ENCODE peak calls at places on chromosomes 4 and X, in six cellular contexts. H is PC-3, X is epithelial cell of esophagus, R is fibroblast of mammary gland, O is choroid plexus epithelial cell, Z is fibroblast of pulmonary artery. K is an unnamed sample.

GRCh38 chr4:88981993-88982392 is 75.0 kb downstream of the FAM13A start:
- DNase-seq in H (no peak), X (no peak), R (no peak), O (no peak), Z (no peak), K (no peak)

GRCh38 chr4:138070816-138071215 is 171.3 kb downstream of the SLC7A11 start:
- DNase-seq in H (peak; percentile 7), X (no peak), R (no peak), O (no peak), Z (no peak), K (no peak)

GRCh38 chr4:122003335-122003734 is 51.5 kb upstream of the TRPC3 start:
- DNase-seq in H (peak; percentile 44), X (peak; percentile 30), R (peak; percentile 52), O (peak; percentile 31), Z (peak; percentile 33), K (no peak)

GRCh38 chrX:150759568-150760416 is 66.6 kb downstream of the MTMR1 start:
- DNase-seq in H (no peak), X (no peak), R (no peak), O (peak; percentile 17), Z (no peak), K (no peak)

GRCh38 chr4:41132055-41132683 is 82.2 kb downstream of the APBB2 start:
- DNase-seq in H (no peak), X (peak; percentile 79), R (no peak), O (no peak), Z (no peak), K (no peak)

GRCh38 chr4:86872135-86872534 is 20.1 kb downstream of the C4orf36 start:
- DNase-seq in H (peak; percentile 12), X (peak; percentile 82), R (no peak), O (no peak), Z (no peak), K (no peak)

GRCh38 chrX:149286940-149287349 is 218.2 kb downstream of the IDS start:
- DNase-seq in H (peak; percentile 52), X (peak; percentile 54), R (peak; percentile 54), O (peak; percentile 70), Z (peak; percentile 58), K (peak; percentile 24)

GRCh38 chr4:159682996-159683395 is 580.1 kb downstream of the RAPGEF2 start:
- DNase-seq in H (peak; percentile 17), X (peak; percentile 33), R (no peak), O (no peak), Z (no peak), K (no peak)

GRCh38 chrX:34371740-34372139 is 239.6 kb upstream of the FAM47A start:
- DNase-seq in H (no peak), X (peak; percentile 27), R (peak; percentile 5), O (no peak), Z (peak; percentile 16), K (no peak)

DNA sequence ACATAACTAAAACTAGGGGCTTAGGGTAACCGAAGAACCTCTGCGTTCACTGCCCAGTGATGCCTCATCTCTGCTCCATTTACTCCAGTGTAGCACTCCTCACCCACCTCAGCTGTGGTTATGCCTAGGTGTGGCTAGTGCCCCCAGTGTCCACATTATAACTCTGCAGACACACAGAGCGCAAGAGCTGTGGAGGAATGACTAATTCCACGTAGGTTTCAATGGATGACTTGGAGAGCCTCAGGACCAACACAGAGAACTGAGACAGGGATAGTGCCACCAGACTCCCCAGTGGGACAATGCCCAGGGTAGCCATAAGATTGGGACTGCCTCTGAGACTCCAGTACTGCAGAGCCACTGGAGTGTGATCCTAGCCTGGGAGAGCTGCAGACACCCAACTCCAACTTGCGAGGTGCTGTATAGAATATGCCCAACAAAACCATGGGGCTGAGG is 542.4 kb upstream of the DIPK2B start:
- DNase-seq in H (peak; percentile 81), X (peak; percentile 71), R (peak; percentile 90), O (peak; percentile 53), Z (peak; percentile 22), K (no peak)
- TF ChIP-seq CTCF in H (peak; percentile 59), X (peak; percentile 35), R (peak; percentile 48), O (peak; percentile 44), Z (no peak), K (no peak)

GRCh38 chr4:184413227-184414064 is 60.9 kb downstream of the IRF2 start:
- DNase-seq in H (no peak), X (no peak), R (no peak), O (no peak), Z (no peak), K (no peak)
- TF ChIP-seq CTCF in H (no peak), X (no peak), R (no peak), O (no peak), Z (no peak), K (no peak)

DNA sequence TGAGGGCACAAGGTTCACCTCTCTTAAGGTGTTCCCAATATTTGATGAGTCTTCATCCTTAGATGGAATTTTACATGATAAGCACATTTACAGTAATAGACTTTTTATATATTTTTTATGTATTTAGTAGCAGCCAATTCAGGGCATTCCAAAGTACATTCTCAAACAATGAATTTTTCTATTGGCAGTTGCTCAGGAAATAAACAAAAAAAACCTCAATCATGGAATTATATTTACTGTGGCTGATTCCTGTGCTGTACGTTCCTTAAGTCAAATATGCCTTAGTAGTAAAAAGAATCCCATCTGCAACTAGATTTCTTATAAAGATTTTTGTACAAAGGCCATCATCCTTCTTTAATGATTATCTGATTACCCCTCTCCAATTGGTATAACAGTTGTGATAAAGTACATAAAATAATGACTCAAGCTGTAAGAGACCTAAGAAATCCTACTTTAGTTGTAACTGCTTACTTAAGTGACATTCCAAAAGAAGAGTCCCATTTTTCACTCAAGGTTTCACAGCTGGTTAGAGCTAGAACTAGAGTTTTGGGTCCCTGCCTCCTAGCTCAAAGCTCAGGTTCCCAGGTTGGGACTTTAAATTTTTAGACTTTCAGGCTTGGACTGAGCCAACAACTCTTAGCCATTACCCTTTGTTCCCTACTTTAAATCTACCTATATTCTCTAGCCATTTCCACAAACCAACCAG is 152.7 kb downstream of the FHIP1A start:
- DNase-seq in H (peak; percentile 14), X (no peak), R (no peak), O (no peak), Z (no peak), K (no peak)
- TF ChIP-seq CTCF in H (no peak), X (no peak), R (no peak), O (no peak), Z (no peak), K (no peak)

DNA sequence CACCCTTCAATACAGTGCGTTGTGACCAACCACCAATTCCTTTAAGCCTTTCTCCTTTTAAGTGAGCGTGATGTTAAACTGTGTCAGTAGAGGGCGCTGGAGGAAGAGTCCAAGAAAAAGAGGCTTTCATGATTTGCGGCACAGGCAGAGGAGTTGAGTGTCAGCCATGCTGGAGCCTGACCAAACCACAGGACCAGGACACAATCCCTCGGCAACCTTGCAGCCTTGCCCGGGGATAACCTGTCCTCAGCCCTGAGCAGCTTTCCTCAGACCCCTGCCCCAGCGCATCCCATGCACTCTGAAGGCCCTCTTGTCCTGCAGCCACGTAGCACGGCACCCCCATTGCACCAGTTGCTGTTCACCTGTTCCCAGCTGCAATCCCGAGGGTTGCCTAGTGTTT is 53.5 kb upstream of the SMIM31 start:
- DNase-seq in H (peak; percentile 40), X (peak; percentile 20), R (peak; percentile 4), O (no peak), Z (no peak), K (no peak)
- TF ChIP-seq CTCF in H (peak; percentile 53), X (peak; percentile 33), R (peak; percentile 15), O (no peak), Z (no peak), K (peak; percentile 45)

GRCh38 chrX:12700745-12701144 is 90.5 kb upstream of the PRPS2 start:
- DNase-seq in H (no peak), X (no peak), R (no peak), O (no peak), Z (no peak), K (no peak)

GRCh38 chrX:12704706-12705105 is 86.5 kb upstream of the PRPS2 start:
- DNase-seq in H (no peak), X (no peak), R (no peak), O (no peak), Z (no peak), K (no peak)

GRCh38 chrX:12701625-12702024 is 89.6 kb upstream of the PRPS2 start:
- DNase-seq in H (peak; percentile 84), X (peak; percentile 85), R (peak; percentile 71), O (peak; percentile 57), Z (peak; percentile 82), K (peak; percentile 32)

DNA sequence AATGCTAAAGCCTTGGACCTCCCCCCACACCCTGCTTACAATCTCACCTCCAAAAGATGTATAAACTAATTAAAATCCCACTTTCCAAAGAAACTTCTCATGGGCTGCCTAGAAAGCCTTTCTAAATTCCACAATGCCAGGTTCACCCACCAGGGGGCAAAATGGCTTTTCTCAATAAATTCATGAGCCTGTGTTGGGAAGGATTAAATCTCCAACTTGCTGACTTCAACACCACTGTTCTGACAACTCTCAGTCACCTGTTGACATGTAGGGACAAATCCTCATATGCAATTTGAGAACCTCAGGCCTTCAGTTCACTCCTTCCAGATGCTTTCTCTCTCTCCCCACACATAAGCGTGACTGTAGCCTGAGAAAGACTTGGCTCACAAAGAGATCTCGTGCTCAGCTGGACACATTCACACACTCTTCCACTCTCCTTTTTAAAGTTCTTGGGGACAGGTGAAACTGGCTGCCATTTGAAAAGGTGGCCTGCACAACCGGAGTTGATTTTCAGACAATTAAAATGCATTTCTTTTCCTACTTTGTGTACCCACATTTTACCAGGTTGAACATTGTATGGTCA is 88.6 kb upstream of the PRPS2 start:
- DNase-seq in H (peak; percentile 48), X (peak; percentile 79), R (peak; percentile 3), O (peak; percentile 2), Z (peak; percentile 7), K (no peak)
- TF ChIP-seq CTCF in H (peak; percentile 53), X (peak; percentile 66), R (peak; percentile 38), O (peak; percentile 28), Z (peak; percentile 38), K (peak; percentile 49)

GRCh38 chr4:6343950-6344408 is 74.3 kb downstream of the WFS1 start:
- DNase-seq in H (peak; percentile 85), X (peak; percentile 73), R (peak; percentile 87), O (peak; percentile 60), Z (peak; percentile 10), K (no peak)
- TF ChIP-seq CTCF in H (peak; percentile 44), X (no peak), R (no peak), O (no peak), Z (no peak), K (peak; percentile 20)

DNA sequence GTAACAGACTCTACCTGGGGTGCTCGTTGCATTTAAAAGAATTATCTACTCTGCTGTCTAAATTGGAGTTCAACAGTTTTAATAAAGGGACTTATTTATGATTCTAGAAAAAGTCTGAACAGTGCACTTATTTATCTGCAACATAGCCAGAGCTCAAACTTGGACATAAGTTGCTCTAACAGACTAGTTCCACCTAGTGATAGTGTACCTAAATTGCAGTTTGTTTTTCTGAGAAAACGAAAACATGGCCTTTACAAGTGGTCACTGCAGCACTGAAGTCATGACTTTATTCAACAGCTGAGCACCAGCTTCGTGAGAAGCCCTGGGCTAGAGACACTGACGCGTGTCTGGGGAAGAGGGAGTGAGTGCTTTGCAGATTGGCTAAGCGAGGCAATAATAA is 77.3 kb upstream of the IGSF1 start:
- DNase-seq in H (peak; percentile 14), X (no peak), R (no peak), O (no peak), Z (no peak), K (no peak)
- TF ChIP-seq CTCF in H (peak; percentile 34), X (no peak), R (no peak), O (no peak), Z (no peak), K (peak; percentile 50)

K was measured in progenitor cell of endocrine pancreas.